ENCODE peak calls at places on chromosome 1, in eight cellular contexts. One of them, this sample, is unnamed.
A peak's percentile ranks its signal among the peaks of the same experiment; 100 is the strongest.

GRCh38 chr1:111513410-111514020 is 10.1 kb upstream of the ADORA3 start:
- DNase-seq in activated gamma-delta T cell treated with anti-CD3 and anti-CD28 coated beads, Interleukin-2, amount 50 U/mL, for 16 hours: no peak
- DNase-seq in lung: no peak
- DNase-seq in left colon: no peak
- DNase-seq in CD8-positive, alpha-beta memory T cell: no peak
- DNase-seq in stimulated activated CD8-positive, alpha-beta memory T cell treated with anti-CD3 and anti-CD28 coated beads, Interleukin-15, amount 100 ng/mL, for 1 hour: no peak
- DNase-seq in dermis microvascular lymphatic vessel endothelial cell: peak; percentile 72
- DNase-seq in fibroblast of mammary gland: no peak
- DNase-seq in this sample: no peak

GRCh38 chr1:64266941-64267340 is 63.5 kb downstream of the UBE2U start:
- DNase-seq in left colon: no peak
- DNase-seq in dermis microvascular lymphatic vessel endothelial cell: no peak
- DNase-seq in stimulated activated CD8-positive, alpha-beta memory T cell treated with anti-CD3 and anti-CD28 coated beads, Interleukin-15, amount 100 ng/mL, for 1 hour: no peak
- DNase-seq in fibroblast of mammary gland: no peak
- DNase-seq in CD8-positive, alpha-beta memory T cell: no peak
- DNase-seq in lung: no peak
- DNase-seq in activated gamma-delta T cell treated with anti-CD3 and anti-CD28 coated beads, Interleukin-2, amount 50 U/mL, for 16 hours: no peak
- DNase-seq in this sample: no peak

GRCh38 chr1:109938556-109938955 is 27.9 kb downstream of the CSF1 start:
- DNase-seq in left colon: no peak
- DNase-seq in dermis microvascular lymphatic vessel endothelial cell: no peak
- DNase-seq in fibroblast of mammary gland: no peak
- DNase-seq in CD8-positive, alpha-beta memory T cell: no peak
- DNase-seq in lung: no peak
- DNase-seq in stimulated activated CD8-positive, alpha-beta memory T cell treated with anti-CD3 and anti-CD28 coated beads, Interleukin-15, amount 100 ng/mL, for 1 hour: no peak
- DNase-seq in activated gamma-delta T cell treated with anti-CD3 and anti-CD28 coated beads, Interleukin-2, amount 50 U/mL, for 16 hours: no peak
- DNase-seq in this sample: no peak

GRCh38 chr1:38608202-38608864 is 251.2 kb downstream of the RRAGC start:
- DNase-seq in CD8-positive, alpha-beta memory T cell: no peak
- DNase-seq in fibroblast of mammary gland: no peak
- DNase-seq in left colon: no peak
- DNase-seq in stimulated activated CD8-positive, alpha-beta memory T cell treated with anti-CD3 and anti-CD28 coated beads, Interleukin-15, amount 100 ng/mL, for 1 hour: no peak
- DNase-seq in dermis microvascular lymphatic vessel endothelial cell: peak; percentile 40
- DNase-seq in activated gamma-delta T cell treated with anti-CD3 and anti-CD28 coated beads, Interleukin-2, amount 50 U/mL, for 16 hours: no peak
- DNase-seq in lung: no peak
- DNase-seq in this sample: no peak

GRCh38 chr1:36771678-36772284 is 262.5 kb downstream of the GRIK3 start:
- DNase-seq in CD8-positive, alpha-beta memory T cell: no peak
- DNase-seq in fibroblast of mammary gland: no peak
- DNase-seq in activated gamma-delta T cell treated with anti-CD3 and anti-CD28 coated beads, Interleukin-2, amount 50 U/mL, for 16 hours: no peak
- DNase-seq in lung: no peak
- DNase-seq in dermis microvascular lymphatic vessel endothelial cell: no peak
- DNase-seq in stimulated activated CD8-positive, alpha-beta memory T cell treated with anti-CD3 and anti-CD28 coated beads, Interleukin-15, amount 100 ng/mL, for 1 hour: no peak
- DNase-seq in left colon: no peak
- DNase-seq in this sample: no peak

GRCh38 chr1:109137959-109138757 is 24.2 kb downstream of the ELAPOR1 start:
- DNase-seq in fibroblast of mammary gland: no peak
- DNase-seq in lung: no peak
- DNase-seq in CD8-positive, alpha-beta memory T cell: no peak
- DNase-seq in left colon: peak; percentile 72
- DNase-seq in stimulated activated CD8-positive, alpha-beta memory T cell treated with anti-CD3 and anti-CD28 coated beads, Interleukin-15, amount 100 ng/mL, for 1 hour: no peak
- DNase-seq in activated gamma-delta T cell treated with anti-CD3 and anti-CD28 coated beads, Interleukin-2, amount 50 U/mL, for 16 hours: no peak
- DNase-seq in dermis microvascular lymphatic vessel endothelial cell: no peak
- DNase-seq in this sample: no peak

GRCh38 chr1:204751883-204752687 is 66.5 kb upstream of the LRRN2 start:
- DNase-seq in stimulated activated CD8-positive, alpha-beta memory T cell treated with anti-CD3 and anti-CD28 coated beads, Interleukin-15, amount 100 ng/mL, for 1 hour: no peak
- DNase-seq in lung: no peak
- DNase-seq in dermis microvascular lymphatic vessel endothelial cell: no peak
- DNase-seq in left colon: peak; percentile 65
- DNase-seq in fibroblast of mammary gland: no peak
- DNase-seq in activated gamma-delta T cell treated with anti-CD3 and anti-CD28 coated beads, Interleukin-2, amount 50 U/mL, for 16 hours: no peak
- DNase-seq in CD8-positive, alpha-beta memory T cell: no peak
- DNase-seq in this sample: no peak

GRCh38 chr1:36572906-36573305 is 90.2 kb upstream of the CSF3R start:
- DNase-seq in stimulated activated CD8-positive, alpha-beta memory T cell treated with anti-CD3 and anti-CD28 coated beads, Interleukin-15, amount 100 ng/mL, for 1 hour: no peak
- DNase-seq in activated gamma-delta T cell treated with anti-CD3 and anti-CD28 coated beads, Interleukin-2, amount 50 U/mL, for 16 hours: no peak
- DNase-seq in left colon: no peak
- DNase-seq in fibroblast of mammary gland: no peak
- DNase-seq in dermis microvascular lymphatic vessel endothelial cell: no peak
- DNase-seq in CD8-positive, alpha-beta memory T cell: no peak
- DNase-seq in lung: no peak
- DNase-seq in this sample: no peak

GRCh38 chr1:7334475-7335035 is 436.5 kb upstream of the VAMP3 start:
- DNase-seq in CD8-positive, alpha-beta memory T cell: no peak
- DNase-seq in lung: no peak
- DNase-seq in fibroblast of mammary gland: peak; percentile 27
- DNase-seq in dermis microvascular lymphatic vessel endothelial cell: no peak
- DNase-seq in activated gamma-delta T cell treated with anti-CD3 and anti-CD28 coated beads, Interleukin-2, amount 50 U/mL, for 16 hours: no peak
- DNase-seq in left colon: peak; percentile 69
- DNase-seq in stimulated activated CD8-positive, alpha-beta memory T cell treated with anti-CD3 and anti-CD28 coated beads, Interleukin-15, amount 100 ng/mL, for 1 hour: no peak
- DNase-seq in this sample: no peak

GRCh38 chr1:169474302-169474701 is 11.4 kb downstream of the SLC19A2 start:
- DNase-seq in dermis microvascular lymphatic vessel endothelial cell: no peak
- DNase-seq in fibroblast of mammary gland: no peak
- DNase-seq in stimulated activated CD8-positive, alpha-beta memory T cell treated with anti-CD3 and anti-CD28 coated beads, Interleukin-15, amount 100 ng/mL, for 1 hour: no peak
- DNase-seq in activated gamma-delta T cell treated with anti-CD3 and anti-CD28 coated beads, Interleukin-2, amount 50 U/mL, for 16 hours: no peak
- DNase-seq in CD8-positive, alpha-beta memory T cell: no peak
- DNase-seq in lung: no peak
- DNase-seq in left colon: no peak
- DNase-seq in this sample: no peak

GRCh38 chr1:1290238-1290731 is 10.0 kb downstream of the SCNN1D start:
- DNase-seq in dermis microvascular lymphatic vessel endothelial cell: peak; percentile 60
- DNase-seq in fibroblast of mammary gland: no peak
- DNase-seq in CD8-positive, alpha-beta memory T cell: peak; percentile 50
- DNase-seq in activated gamma-delta T cell treated with anti-CD3 and anti-CD28 coated beads, Interleukin-2, amount 50 U/mL, for 16 hours: peak; percentile 35
- DNase-seq in left colon: no peak
- DNase-seq in stimulated activated CD8-positive, alpha-beta memory T cell treated with anti-CD3 and anti-CD28 coated beads, Interleukin-15, amount 100 ng/mL, for 1 hour: peak; percentile 35
- DNase-seq in lung: peak; percentile 63
- DNase-seq in this sample: no peak

GRCh38 chr1:8903908-8904650 is 25.6 kb upstream of the ENO1 start:
- DNase-seq in left colon: no peak
- DNase-seq in lung: peak; percentile 76
- DNase-seq in dermis microvascular lymphatic vessel endothelial cell: peak; percentile 83
- DNase-seq in CD8-positive, alpha-beta memory T cell: no peak
- DNase-seq in activated gamma-delta T cell treated with anti-CD3 and anti-CD28 coated beads, Interleukin-2, amount 50 U/mL, for 16 hours: no peak
- DNase-seq in fibroblast of mammary gland: peak; percentile 93
- DNase-seq in stimulated activated CD8-positive, alpha-beta memory T cell treated with anti-CD3 and anti-CD28 coated beads, Interleukin-15, amount 100 ng/mL, for 1 hour: no peak
- DNase-seq in this sample: peak; percentile 95

GRCh38 chr1:2350486-2350885 is 40.9 kb downstream of the MORN1 start:
- DNase-seq in lung: no peak
- DNase-seq in dermis microvascular lymphatic vessel endothelial cell: no peak
- DNase-seq in stimulated activated CD8-positive, alpha-beta memory T cell treated with anti-CD3 and anti-CD28 coated beads, Interleukin-15, amount 100 ng/mL, for 1 hour: no peak
- DNase-seq in CD8-positive, alpha-beta memory T cell: no peak
- DNase-seq in left colon: no peak
- DNase-seq in fibroblast of mammary gland: no peak
- DNase-seq in activated gamma-delta T cell treated with anti-CD3 and anti-CD28 coated beads, Interleukin-2, amount 50 U/mL, for 16 hours: no peak
- DNase-seq in this sample: no peak

GRCh38 chr1:26156285-26157038 is 2.4 kb upstream of the FAM110D start:
- DNase-seq in left colon: no peak
- DNase-seq in lung: no peak
- DNase-seq in fibroblast of mammary gland: no peak
- DNase-seq in stimulated activated CD8-positive, alpha-beta memory T cell treated with anti-CD3 and anti-CD28 coated beads, Interleukin-15, amount 100 ng/mL, for 1 hour: no peak
- DNase-seq in activated gamma-delta T cell treated with anti-CD3 and anti-CD28 coated beads, Interleukin-2, amount 50 U/mL, for 16 hours: no peak
- DNase-seq in CD8-positive, alpha-beta memory T cell: no peak
- DNase-seq in dermis microvascular lymphatic vessel endothelial cell: peak; percentile 77
- DNase-seq in this sample: no peak

GRCh38 chr1:16181887-16182719 is 26.2 kb upstream of the EPHA2 start:
- DNase-seq in lung: peak; percentile 87
- DNase-seq in activated gamma-delta T cell treated with anti-CD3 and anti-CD28 coated beads, Interleukin-2, amount 50 U/mL, for 16 hours: no peak
- DNase-seq in stimulated activated CD8-positive, alpha-beta memory T cell treated with anti-CD3 and anti-CD28 coated beads, Interleukin-15, amount 100 ng/mL, for 1 hour: no peak
- DNase-seq in fibroblast of mammary gland: peak; percentile 91
- DNase-seq in CD8-positive, alpha-beta memory T cell: no peak
- DNase-seq in dermis microvascular lymphatic vessel endothelial cell: peak; percentile 96
- DNase-seq in left colon: peak; percentile 89
- DNase-seq in this sample: peak; percentile 80

GRCh38 chr1:203643213-203644045 is 16.8 kb downstream of the ATP2B4 start:
- DNase-seq in dermis microvascular lymphatic vessel endothelial cell: peak; percentile 51
- DNase-seq in CD8-positive, alpha-beta memory T cell: no peak
- DNase-seq in left colon: no peak
- DNase-seq in stimulated activated CD8-positive, alpha-beta memory T cell treated with anti-CD3 and anti-CD28 coated beads, Interleukin-15, amount 100 ng/mL, for 1 hour: no peak
- DNase-seq in fibroblast of mammary gland: peak; percentile 86
- DNase-seq in activated gamma-delta T cell treated with anti-CD3 and anti-CD28 coated beads, Interleukin-2, amount 50 U/mL, for 16 hours: no peak
- DNase-seq in lung: no peak
- DNase-seq in this sample: peak; percentile 57

GRCh38 chr1:109897244-109897955 is 13.2 kb upstream of the CSF1 start:
- DNase-seq in stimulated activated CD8-positive, alpha-beta memory T cell treated with anti-CD3 and anti-CD28 coated beads, Interleukin-15, amount 100 ng/mL, for 1 hour: no peak
- DNase-seq in lung: no peak
- DNase-seq in left colon: no peak
- DNase-seq in fibroblast of mammary gland: peak; percentile 62
- DNase-seq in CD8-positive, alpha-beta memory T cell: no peak
- DNase-seq in dermis microvascular lymphatic vessel endothelial cell: no peak
- DNase-seq in activated gamma-delta T cell treated with anti-CD3 and anti-CD28 coated beads, Interleukin-2, amount 50 U/mL, for 16 hours: no peak
- DNase-seq in this sample: no peak

GRCh38 chr1:40877681-40878080 is 15.5 kb upstream of the CITED4 start:
- DNase-seq in dermis microvascular lymphatic vessel endothelial cell: peak; percentile 94
- DNase-seq in stimulated activated CD8-positive, alpha-beta memory T cell treated with anti-CD3 and anti-CD28 coated beads, Interleukin-15, amount 100 ng/mL, for 1 hour: no peak
- DNase-seq in fibroblast of mammary gland: peak; percentile 90
- DNase-seq in lung: peak; percentile 39
- DNase-seq in CD8-positive, alpha-beta memory T cell: no peak
- DNase-seq in left colon: peak; percentile 51
- DNase-seq in activated gamma-delta T cell treated with anti-CD3 and anti-CD28 coated beads, Interleukin-2, amount 50 U/mL, for 16 hours: no peak
- DNase-seq in this sample: peak; percentile 60

GRCh38 chr1:202966006-202966904 is 802 bp downstream of the CYB5R1 start:
- DNase-seq in CD8-positive, alpha-beta memory T cell: peak; percentile 2
- DNase-seq in left colon: no peak
- DNase-seq in fibroblast of mammary gland: no peak
- DNase-seq in dermis microvascular lymphatic vessel endothelial cell: peak; percentile 27
- DNase-seq in stimulated activated CD8-positive, alpha-beta memory T cell treated with anti-CD3 and anti-CD28 coated beads, Interleukin-15, amount 100 ng/mL, for 1 hour: no peak
- DNase-seq in activated gamma-delta T cell treated with anti-CD3 and anti-CD28 coated beads, Interleukin-2, amount 50 U/mL, for 16 hours: no peak
- DNase-seq in lung: no peak
- DNase-seq in this sample: no peak

GRCh38 chr1:45828841-45829240 is 25.4 kb downstream of the MAST2 start:
- DNase-seq in dermis microvascular lymphatic vessel endothelial cell: no peak
- DNase-seq in left colon: no peak
- DNase-seq in lung: no peak
- DNase-seq in activated gamma-delta T cell treated with anti-CD3 and anti-CD28 coated beads, Interleukin-2, amount 50 U/mL, for 16 hours: no peak
- DNase-seq in fibroblast of mammary gland: no peak
- DNase-seq in stimulated activated CD8-positive, alpha-beta memory T cell treated with anti-CD3 and anti-CD28 coated beads, Interleukin-15, amount 100 ng/mL, for 1 hour: no peak
- DNase-seq in CD8-positive, alpha-beta memory T cell: no peak
- DNase-seq in this sample: no peak

GRCh38 chr1:103541431-103541830 is 15.9 kb downstream of the RNPC3 start:
- DNase-seq in left colon: no peak
- DNase-seq in fibroblast of mammary gland: no peak
- DNase-seq in activated gamma-delta T cell treated with anti-CD3 and anti-CD28 coated beads, Interleukin-2, amount 50 U/mL, for 16 hours: no peak
- DNase-seq in CD8-positive, alpha-beta memory T cell: no peak
- DNase-seq in lung: no peak
- DNase-seq in stimulated activated CD8-positive, alpha-beta memory T cell treated with anti-CD3 and anti-CD28 coated beads, Interleukin-15, amount 100 ng/mL, for 1 hour: no peak
- DNase-seq in dermis microvascular lymphatic vessel endothelial cell: no peak
- DNase-seq in this sample: no peak

GRCh38 chr1:86380257-86380861 is 15.8 kb downstream of the ODF2L start:
- DNase-seq in left colon: no peak
- DNase-seq in lung: no peak
- DNase-seq in fibroblast of mammary gland: peak; percentile 90
- DNase-seq in stimulated activated CD8-positive, alpha-beta memory T cell treated with anti-CD3 and anti-CD28 coated beads, Interleukin-15, amount 100 ng/mL, for 1 hour: no peak
- DNase-seq in CD8-positive, alpha-beta memory T cell: no peak
- DNase-seq in activated gamma-delta T cell treated with anti-CD3 and anti-CD28 coated beads, Interleukin-2, amount 50 U/mL, for 16 hours: no peak
- DNase-seq in dermis microvascular lymphatic vessel endothelial cell: peak; percentile 88
- DNase-seq in this sample: no peak

GRCh38 chr1:156279837-156280236 is 2.8 kb downstream of the SMG5 start:
- DNase-seq in lung: no peak
- DNase-seq in dermis microvascular lymphatic vessel endothelial cell: no peak
- DNase-seq in CD8-positive, alpha-beta memory T cell: no peak
- DNase-seq in left colon: no peak
- DNase-seq in activated gamma-delta T cell treated with anti-CD3 and anti-CD28 coated beads, Interleukin-2, amount 50 U/mL, for 16 hours: no peak
- DNase-seq in fibroblast of mammary gland: no peak
- DNase-seq in stimulated activated CD8-positive, alpha-beta memory T cell treated with anti-CD3 and anti-CD28 coated beads, Interleukin-15, amount 100 ng/mL, for 1 hour: no peak
- DNase-seq in this sample: no peak

GRCh38 chr1:229557214-229557850 is 1.2 kb downstream of the ABCB10 start:
- DNase-seq in stimulated activated CD8-positive, alpha-beta memory T cell treated with anti-CD3 and anti-CD28 coated beads, Interleukin-15, amount 100 ng/mL, for 1 hour: no peak
- DNase-seq in lung: no peak
- DNase-seq in left colon: no peak
- DNase-seq in activated gamma-delta T cell treated with anti-CD3 and anti-CD28 coated beads, Interleukin-2, amount 50 U/mL, for 16 hours: no peak
- DNase-seq in dermis microvascular lymphatic vessel endothelial cell: peak; percentile 29
- DNase-seq in CD8-positive, alpha-beta memory T cell: no peak
- DNase-seq in fibroblast of mammary gland: peak; percentile 46
- DNase-seq in this sample: no peak

GRCh38 chr1:201877877-201878339 is 10.8 kb upstream of the SHISA4 start:
- DNase-seq in left colon: no peak
- DNase-seq in CD8-positive, alpha-beta memory T cell: no peak
- DNase-seq in dermis microvascular lymphatic vessel endothelial cell: peak; percentile 61
- DNase-seq in activated gamma-delta T cell treated with anti-CD3 and anti-CD28 coated beads, Interleukin-2, amount 50 U/mL, for 16 hours: no peak
- DNase-seq in fibroblast of mammary gland: peak; percentile 66
- DNase-seq in stimulated activated CD8-positive, alpha-beta memory T cell treated with anti-CD3 and anti-CD28 coated beads, Interleukin-15, amount 100 ng/mL, for 1 hour: no peak
- DNase-seq in lung: no peak
- DNase-seq in this sample: peak; percentile 59

GRCh38 chr1:194194724-194195123 is 1008.3 kb upstream of the B3GALT2 start:
- DNase-seq in activated gamma-delta T cell treated with anti-CD3 and anti-CD28 coated beads, Interleukin-2, amount 50 U/mL, for 16 hours: no peak
- DNase-seq in lung: no peak
- DNase-seq in CD8-positive, alpha-beta memory T cell: no peak
- DNase-seq in dermis microvascular lymphatic vessel endothelial cell: no peak
- DNase-seq in left colon: no peak
- DNase-seq in stimulated activated CD8-positive, alpha-beta memory T cell treated with anti-CD3 and anti-CD28 coated beads, Interleukin-15, amount 100 ng/mL, for 1 hour: no peak
- DNase-seq in fibroblast of mammary gland: no peak
- DNase-seq in this sample: no peak

GRCh38 chr1:52520149-52520548 is 32.7 kb downstream of the TUT4 start:
- DNase-seq in activated gamma-delta T cell treated with anti-CD3 and anti-CD28 coated beads, Interleukin-2, amount 50 U/mL, for 16 hours: no peak
- DNase-seq in stimulated activated CD8-positive, alpha-beta memory T cell treated with anti-CD3 and anti-CD28 coated beads, Interleukin-15, amount 100 ng/mL, for 1 hour: no peak
- DNase-seq in dermis microvascular lymphatic vessel endothelial cell: no peak
- DNase-seq in left colon: no peak
- DNase-seq in lung: no peak
- DNase-seq in fibroblast of mammary gland: peak; percentile 34
- DNase-seq in CD8-positive, alpha-beta memory T cell: no peak
- DNase-seq in this sample: no peak

GRCh38 chr1:162036156-162036555 is 12.5 kb upstream of the OLFML2B start:
- DNase-seq in dermis microvascular lymphatic vessel endothelial cell: no peak
- DNase-seq in CD8-positive, alpha-beta memory T cell: no peak
- DNase-seq in fibroblast of mammary gland: peak; percentile 77
- DNase-seq in lung: no peak
- DNase-seq in activated gamma-delta T cell treated with anti-CD3 and anti-CD28 coated beads, Interleukin-2, amount 50 U/mL, for 16 hours: no peak
- DNase-seq in left colon: no peak
- DNase-seq in stimulated activated CD8-positive, alpha-beta memory T cell treated with anti-CD3 and anti-CD28 coated beads, Interleukin-15, amount 100 ng/mL, for 1 hour: no peak
- DNase-seq in this sample: no peak

GRCh38 chr1:106047210-106047609 is 1009.3 kb upstream of the PRMT6 start:
- DNase-seq in lung: no peak
- DNase-seq in CD8-positive, alpha-beta memory T cell: no peak
- DNase-seq in fibroblast of mammary gland: no peak
- DNase-seq in dermis microvascular lymphatic vessel endothelial cell: no peak
- DNase-seq in stimulated activated CD8-positive, alpha-beta memory T cell treated with anti-CD3 and anti-CD28 coated beads, Interleukin-15, amount 100 ng/mL, for 1 hour: no peak
- DNase-seq in left colon: no peak
- DNase-seq in activated gamma-delta T cell treated with anti-CD3 and anti-CD28 coated beads, Interleukin-2, amount 50 U/mL, for 16 hours: no peak
- DNase-seq in this sample: no peak

GRCh38 chr1:231315887-231316286 is 21.8 kb downstream of the EXOC8 start:
- DNase-seq in fibroblast of mammary gland: peak; percentile 39
- DNase-seq in stimulated activated CD8-positive, alpha-beta memory T cell treated with anti-CD3 and anti-CD28 coated beads, Interleukin-15, amount 100 ng/mL, for 1 hour: peak; percentile 9
- DNase-seq in left colon: no peak
- DNase-seq in lung: no peak
- DNase-seq in activated gamma-delta T cell treated with anti-CD3 and anti-CD28 coated beads, Interleukin-2, amount 50 U/mL, for 16 hours: no peak
- DNase-seq in CD8-positive, alpha-beta memory T cell: peak; percentile 5
- DNase-seq in dermis microvascular lymphatic vessel endothelial cell: peak; percentile 48
- DNase-seq in this sample: no peak

GRCh38 chr1:110176299-110176956 is 26.1 kb downstream of the SLC6A17 start:
- DNase-seq in left colon: no peak
- DNase-seq in CD8-positive, alpha-beta memory T cell: no peak
- DNase-seq in dermis microvascular lymphatic vessel endothelial cell: peak; percentile 19
- DNase-seq in activated gamma-delta T cell treated with anti-CD3 and anti-CD28 coated beads, Interleukin-2, amount 50 U/mL, for 16 hours: no peak
- DNase-seq in fibroblast of mammary gland: no peak
- DNase-seq in stimulated activated CD8-positive, alpha-beta memory T cell treated with anti-CD3 and anti-CD28 coated beads, Interleukin-15, amount 100 ng/mL, for 1 hour: no peak
- DNase-seq in lung: no peak
- DNase-seq in this sample: no peak

GRCh38 chr1:30191154-30191702 is 532.2 kb downstream of the MATN1 start:
- DNase-seq in CD8-positive, alpha-beta memory T cell: peak; percentile 47
- DNase-seq in fibroblast of mammary gland: peak; percentile 92
- DNase-seq in left colon: peak; percentile 35
- DNase-seq in activated gamma-delta T cell treated with anti-CD3 and anti-CD28 coated beads, Interleukin-2, amount 50 U/mL, for 16 hours: no peak
- DNase-seq in lung: peak; percentile 51
- DNase-seq in dermis microvascular lymphatic vessel endothelial cell: peak; percentile 10
- DNase-seq in stimulated activated CD8-positive, alpha-beta memory T cell treated with anti-CD3 and anti-CD28 coated beads, Interleukin-15, amount 100 ng/mL, for 1 hour: no peak
- DNase-seq in this sample: peak; percentile 10

GRCh38 chr1:118148034-118148433 is 37.0 kb downstream of the SPAG17 start:
- DNase-seq in dermis microvascular lymphatic vessel endothelial cell: no peak
- DNase-seq in left colon: no peak
- DNase-seq in stimulated activated CD8-positive, alpha-beta memory T cell treated with anti-CD3 and anti-CD28 coated beads, Interleukin-15, amount 100 ng/mL, for 1 hour: no peak
- DNase-seq in activated gamma-delta T cell treated with anti-CD3 and anti-CD28 coated beads, Interleukin-2, amount 50 U/mL, for 16 hours: no peak
- DNase-seq in fibroblast of mammary gland: no peak
- DNase-seq in CD8-positive, alpha-beta memory T cell: no peak
- DNase-seq in lung: no peak
- DNase-seq in this sample: no peak

GRCh38 chr1:31568895-31569655 is 7.2 kb upstream of the TINAGL1 start:
- DNase-seq in left colon: no peak
- DNase-seq in lung: peak; percentile 78
- DNase-seq in activated gamma-delta T cell treated with anti-CD3 and anti-CD28 coated beads, Interleukin-2, amount 50 U/mL, for 16 hours: no peak
- DNase-seq in fibroblast of mammary gland: no peak
- DNase-seq in stimulated activated CD8-positive, alpha-beta memory T cell treated with anti-CD3 and anti-CD28 coated beads, Interleukin-15, amount 100 ng/mL, for 1 hour: no peak
- DNase-seq in CD8-positive, alpha-beta memory T cell: no peak
- DNase-seq in dermis microvascular lymphatic vessel endothelial cell: no peak
- DNase-seq in this sample: no peak